ENCODE peak calls at places on chromosomes 3 and 15, in eight cellular contexts. C, W, X, F, B, J, Z and V are unnamed samples.

GRCh38 chr3:125214738-125215137 is 2.2 kb upstream of the SLC12A8 start:
- DNase-seq in C (no peak), W (no peak), X (no peak), F (no peak), B (no peak), J (no peak), Z (no peak), V (no peak)

GRCh38 chr15:85865070-85865684 is 70.5 kb upstream of the KLHL25 start:
- DNase-seq in C (peak), W (peak), X (peak), F (peak), B (peak), J (peak), Z (peak), V (peak)

GRCh38 chr15:40310001-40310959 is 2.5 kb upstream of the PLCB2 start:
- DNase-seq in C (peak), W (peak), X (peak), F (peak), B (peak), J (peak), Z (peak), V (peak)

GRCh38 chr3:152385761-152386160 is 117.0 kb downstream of the MBNL1 start:
- DNase-seq in C (peak), W (peak), X (no peak), F (peak), B (no peak), J (no peak), Z (no peak), V (no peak)

GRCh38 chr15:81302605-81303204 is 21.2 kb downstream of the STARD5 start:
- DNase-seq in C (no peak), W (no peak), X (no peak), F (no peak), B (no peak), J (no peak), Z (no peak), V (no peak)

GRCh38 chr3:151925876-151926275 is 52.4 kb downstream of the SUCNR1 start:
- DNase-seq in C (peak), W (peak), X (no peak), F (no peak), B (no peak), J (no peak), Z (peak), V (peak)

GRCh38 chr3:158936530-158937113 is 134.8 kb downstream of the MFSD1 start:
- DNase-seq in C (no peak), W (no peak), X (no peak), F (no peak), B (no peak), J (peak), Z (no peak), V (peak)

GRCh38 chr3:12963184-12963868 is 109.9 kb downstream of the IQSEC1 start:
- DNase-seq in C (no peak), W (no peak), X (no peak), F (no peak), B (no peak), J (no peak), Z (no peak), V (no peak)

GRCh38 chr3:12729313-12729676 is 29.8 kb downstream of the TMEM40 start:
- DNase-seq in C (peak), W (no peak), X (no peak), F (no peak), B (no peak), J (no peak), Z (no peak), V (no peak)

GRCh38 chr3:189001559-189001958 is 170.2 kb upstream of the TPRG1 start:
- DNase-seq in C (peak), W (peak), X (peak), F (no peak), B (no peak), J (no peak), Z (peak), V (no peak)

GRCh38 chr3:8660781-8661180 is 16.2 kb upstream of the SSUH2 start:
- DNase-seq in C (peak), W (peak), X (no peak), F (no peak), B (no peak), J (peak), Z (peak), V (no peak)

GRCh38 chr15:67254238-67255175 is at the start of the genes AAGAB and IQCH:
- DNase-seq in C (peak), W (peak), X (peak), F (peak), B (peak), J (peak), Z (peak), V (peak)

GRCh38 chr3:111072016-111072891 is 638 bp downstream of the NECTIN3 start:
- DNase-seq in C (peak), W (peak), X (no peak), F (peak), B (no peak), J (no peak), Z (peak), V (peak)

GRCh38 chr3:139764069-139764905 is 86.5 kb upstream of the NMNAT3 start:
- DNase-seq in C (no peak), W (peak), X (no peak), F (no peak), B (no peak), J (no peak), Z (no peak), V (no peak)

GRCh38 chr3:52873433-52874159 is 23.8 kb downstream of the STIMATE start:
- DNase-seq in C (peak), W (peak), X (no peak), F (no peak), B (no peak), J (peak), Z (peak), V (no peak)

GRCh38 chr3:159513867-159514380 is 474.7 kb upstream of the IL12A start:
- DNase-seq in C (no peak), W (no peak), X (no peak), F (no peak), B (peak), J (no peak), Z (no peak), V (no peak)

GRCh38 chr3:13148126-13148525 is 74.9 kb upstream of the IQSEC1 start:
- DNase-seq in C (no peak), W (no peak), X (no peak), F (no peak), B (no peak), J (no peak), Z (no peak), V (no peak)

GRCh38 chr15:31307270-31308184 is 19.1 kb upstream of the KLF13 start:
- DNase-seq in C (no peak), W (no peak), X (no peak), F (no peak), B (no peak), J (peak), Z (no peak), V (no peak)

GRCh38 chr3:169744332-169745054 is 20.4 kb downstream of the TERC start:
- DNase-seq in C (peak), W (peak), X (no peak), F (no peak), B (no peak), J (no peak), Z (peak), V (peak)

GRCh38 chr15:42118650-42119531 is 24.5 kb upstream of the PLA2G4D start:
- DNase-seq in C (no peak), W (peak), X (no peak), F (no peak), B (no peak), J (no peak), Z (no peak), V (peak)

GRCh38 chr15:58212909-58213526 is 74.8 kb downstream of the AQP9 start:
- DNase-seq in C (peak), W (peak), X (no peak), F (peak), B (no peak), J (no peak), Z (peak), V (peak)

GRCh38 chr3:71048948-71049347 is 534.6 kb downstream of the FOXP1 start:
- DNase-seq in C (no peak), W (no peak), X (no peak), F (peak), B (no peak), J (no peak), Z (peak), V (no peak)

GRCh38 chr3:51947215-51947900 is 5.2 kb downstream of the PARP3 start:
- DNase-seq in C (no peak), W (no peak), X (no peak), F (no peak), B (no peak), J (no peak), Z (no peak), V (no peak)

GRCh38 chr15:66454143-66454542 is 43.4 kb downstream of the SNAPC5 start:
- DNase-seq in C (peak), W (peak), X (no peak), F (peak), B (no peak), J (no peak), Z (no peak), V (no peak)

GRCh38 chr15:70374096-70374495 is 276.4 kb upstream of the TLE3 start:
- DNase-seq in C (no peak), W (no peak), X (no peak), F (no peak), B (no peak), J (no peak), Z (no peak), V (no peak)

GRCh38 chr3:187742351-187743171 is 2.7 kb downstream of the BCL6 start:
- DNase-seq in C (peak), W (peak), X (no peak), F (no peak), B (no peak), J (no peak), Z (no peak), V (no peak)

GRCh38 chr15:95868450-95868849 is 462.1 kb upstream of the NR2F2 start:
- DNase-seq in C (no peak), W (no peak), X (no peak), F (no peak), B (no peak), J (no peak), Z (no peak), V (no peak)

GRCh38 chr15:78455749-78456148 is 17.7 kb downstream of the IREB2 start:
- DNase-seq in C (no peak), W (peak), X (no peak), F (no peak), B (no peak), J (no peak), Z (no peak), V (no peak)

GRCh38 chr3:52039846-52040245 is 16.5 kb downstream of the DUSP7 start:
- DNase-seq in C (no peak), W (peak), X (no peak), F (peak), B (no peak), J (no peak), Z (no peak), V (peak)

GRCh38 chr15:83565553-83566159 is 88.3 kb upstream of the ADAMTSL3 start:
- DNase-seq in C (peak), W (peak), X (peak), F (peak), B (peak), J (no peak), Z (peak), V (peak)

DNA sequence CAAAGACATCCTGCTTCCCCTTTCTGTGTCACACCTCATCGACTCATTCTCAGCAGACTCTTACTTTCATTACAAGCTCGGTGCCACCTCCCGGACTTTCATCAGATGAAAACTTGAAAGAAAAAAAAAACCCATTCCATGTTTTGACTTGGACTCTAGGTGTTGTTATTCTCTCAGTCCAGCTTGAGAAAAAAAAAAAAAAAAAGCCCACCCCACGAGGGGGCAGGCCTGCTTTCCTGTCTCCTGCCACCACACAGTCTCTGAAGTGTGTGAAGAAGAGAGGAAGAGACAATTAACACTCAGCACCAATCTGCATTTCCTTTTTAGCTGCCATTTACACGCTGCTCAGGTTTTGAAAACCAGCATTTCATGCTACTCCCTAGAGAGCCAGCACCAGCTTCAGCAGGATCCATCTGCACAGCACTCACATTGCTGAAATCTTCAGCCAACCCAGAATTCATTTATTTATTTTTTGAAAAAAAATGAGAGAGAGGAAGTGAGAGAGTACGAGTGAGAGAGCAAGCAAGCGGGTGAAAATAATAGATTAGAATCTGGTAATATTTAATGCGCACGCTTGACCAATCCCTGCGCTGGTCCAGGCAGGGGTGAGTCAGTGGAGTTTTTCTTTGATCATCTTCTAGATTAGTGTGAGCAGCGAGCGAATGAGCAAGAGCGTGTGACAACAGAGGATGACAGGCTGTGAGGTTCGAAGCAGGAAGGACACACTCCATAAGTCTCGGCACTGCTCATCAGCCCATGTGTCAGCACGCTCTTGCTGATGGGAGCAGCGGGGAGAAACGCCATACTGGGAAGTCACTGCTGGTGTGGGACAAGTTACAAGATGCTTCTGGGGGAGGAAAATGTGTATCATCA is 23.5 kb downstream of the ZNF80 start:
- DNase-seq in C (peak), W (peak), X (no peak), F (no peak), B (peak), J (peak), Z (peak), V (no peak)
- TF ChIP-seq CTCF in C (no peak), W (no peak), X (no peak), F (no peak), B (peak), J (peak), Z (no peak), V (no peak)

GRCh38 chr3:25784971-25785370 is 1.7 kb upstream of the NGLY1 start:
- DNase-seq in C (no peak), W (no peak), X (no peak), F (no peak), B (no peak), J (no peak), Z (no peak), V (no peak)

GRCh38 chr3:25782938-25783660 is at the start of gene NGLY1:
- DNase-seq in C (peak), W (peak), X (peak), F (peak), B (peak), J (peak), Z (peak), V (peak)

GRCh38 chr3:25781758-25782594 is 1.3 kb downstream of the NGLY1 start:
- DNase-seq in C (no peak), W (no peak), X (no peak), F (no peak), B (no peak), J (no peak), Z (no peak), V (peak)

GRCh38 chr3:25782636-25782937 is 656 bp downstream of the NGLY1 start:
- DNase-seq in C (no peak), W (no peak), X (no peak), F (no peak), B (no peak), J (no peak), Z (no peak), V (no peak)

GRCh38 chr3:25783661-25784512 is 644 bp upstream of the NGLY1 start:
- DNase-seq in C (peak), W (peak), X (no peak), F (peak), B (no peak), J (peak), Z (peak), V (peak)
- H3K9ac ChIP-seq in C (peak), W (peak), X (peak), F (peak), B (peak), J (no peak), Z (peak), V (no peak)

GRCh38 chr3:64266065-64266874 is 41.0 kb upstream of the PRICKLE2 start:
- DNase-seq in C (peak), W (peak), X (no peak), F (peak), B (no peak), J (no peak), Z (peak), V (no peak)

GRCh38 chr3:64259646-64260045 is 34.4 kb upstream of the PRICKLE2 start:
- DNase-seq in C (no peak), W (peak), X (no peak), F (no peak), B (no peak), J (no peak), Z (no peak), V (no peak)

GRCh38 chr3:64260391-64260790 is 35.1 kb upstream of the PRICKLE2 start:
- DNase-seq in C (peak), W (peak), X (no peak), F (no peak), B (no peak), J (no peak), Z (no peak), V (no peak)

GRCh38 chr3:64264491-64265109 is 39.3 kb upstream of the PRICKLE2 start:
- DNase-seq in C (peak), W (peak), X (no peak), F (no peak), B (peak), J (no peak), Z (no peak), V (no peak)

GRCh38 chr3:64262574-64263114 is 37.4 kb upstream of the PRICKLE2 start:
- DNase-seq in C (no peak), W (no peak), X (no peak), F (no peak), B (no peak), J (no peak), Z (no peak), V (no peak)
- TF ChIP-seq CTCF in C (no peak), W (peak), X (no peak), F (no peak), B (peak), J (peak), Z (peak), V (no peak)

GRCh38 chr3:128607710-128608048 is 42.9 kb downstream of the RPN1 start:
- DNase-seq in C (no peak), W (no peak), X (no peak), F (no peak), B (no peak), J (no peak), Z (no peak), V (no peak)
- H3K9ac ChIP-seq in C (no peak), W (peak), X (no peak), F (no peak), B (no peak), J (no peak), Z (no peak), V (no peak)

GRCh38 chr3:108251844-108252243 is 29.6 kb upstream of the IFT57 start:
- DNase-seq in C (no peak), W (no peak), X (no peak), F (no peak), B (no peak), J (no peak), Z (no peak), V (no peak)

GRCh38 chr3:108255131-108255530 is 32.9 kb upstream of the IFT57 start:
- DNase-seq in C (no peak), W (no peak), X (no peak), F (no peak), B (no peak), J (no peak), Z (no peak), V (no peak)

GRCh38 chr3:108250626-108251025 is 28.4 kb upstream of the IFT57 start:
- DNase-seq in C (no peak), W (no peak), X (no peak), F (no peak), B (no peak), J (no peak), Z (no peak), V (no peak)

DNA sequence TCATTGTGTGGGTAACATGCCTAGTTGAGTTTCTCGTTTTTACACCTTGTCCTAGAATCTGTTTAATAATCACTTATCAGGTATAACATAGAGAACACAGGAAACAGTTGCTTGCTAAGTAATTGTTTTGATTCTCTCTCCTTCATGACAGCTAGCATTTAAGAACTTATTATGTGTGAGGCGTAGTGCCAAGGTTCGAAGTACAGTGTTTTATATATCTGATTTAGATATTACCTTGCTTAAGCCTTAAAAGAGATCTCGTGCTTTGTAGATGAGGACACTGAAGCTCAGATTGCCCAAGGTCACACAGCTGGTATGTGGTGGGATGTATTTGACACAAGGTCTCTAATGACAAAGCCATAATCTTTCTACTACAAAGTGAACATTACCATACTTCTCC is 29.0 kb upstream of the IFT57 start:
- DNase-seq in C (no peak), W (no peak), X (no peak), F (peak), B (no peak), J (no peak), Z (no peak), V (no peak)
- TF ChIP-seq CTCF in C (no peak), W (no peak), X (no peak), F (no peak), B (no peak), J (no peak), Z (no peak), V (no peak)

GRCh38 chr3:123085293-123085949 is 18.6 kb downstream of the PDIA5 start:
- DNase-seq in C (no peak), W (no peak), X (no peak), F (peak), B (peak), J (peak), Z (no peak), V (peak)
- H3K9ac ChIP-seq in C (no peak), W (no peak), X (no peak), F (peak), B (no peak), J (no peak), Z (no peak), V (no peak)

DNA sequence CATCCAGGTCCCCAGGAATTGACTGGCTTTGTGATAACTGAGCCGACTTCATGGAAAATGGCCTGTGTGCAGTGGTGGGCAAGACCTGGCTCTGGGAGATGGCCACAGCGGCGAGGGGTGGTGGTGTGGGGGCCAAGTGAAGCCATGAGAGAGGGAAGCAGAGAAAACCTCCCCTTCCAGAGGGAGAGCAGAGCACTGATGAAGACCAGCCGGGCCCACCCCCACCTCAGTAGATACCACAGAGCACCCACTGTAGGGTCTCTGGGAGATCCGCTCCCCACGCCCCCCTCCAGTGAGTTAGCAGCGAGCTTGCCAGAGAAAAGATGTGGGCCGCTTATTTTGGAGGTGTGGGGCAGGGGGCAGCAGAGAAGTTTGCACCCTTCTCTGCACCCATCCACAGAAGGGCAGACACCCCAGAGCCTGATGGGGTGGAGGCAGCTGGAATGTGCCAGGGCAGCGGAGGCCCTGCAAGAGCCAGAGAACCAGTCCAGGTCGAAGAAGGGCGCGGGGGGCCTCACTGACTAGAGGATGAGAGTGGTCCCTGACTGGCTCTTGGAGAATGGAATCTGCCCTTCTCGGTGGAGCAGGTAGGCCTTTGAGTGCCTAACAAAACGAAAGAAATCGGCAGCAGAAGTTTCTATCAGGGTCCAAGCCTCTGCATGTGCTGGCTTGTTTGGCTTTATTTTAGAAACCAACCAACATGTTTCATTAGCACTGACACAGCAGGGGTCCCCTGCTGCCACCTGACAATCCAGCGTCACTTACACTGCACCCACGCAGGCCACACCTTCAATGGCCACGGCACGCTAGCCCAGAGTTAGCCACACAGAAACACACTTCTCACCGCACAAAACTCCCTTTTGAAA is 28.3 kb downstream of the MELTF start:
- DNase-seq in C (no peak), W (no peak), X (no peak), F (no peak), B (no peak), J (no peak), Z (no peak), V (no peak)
- TF ChIP-seq CTCF in C (no peak), W (no peak), X (no peak), F (no peak), B (no peak), J (no peak), Z (no peak), V (no peak)